ENCODE peak calls at places on chromosomes 7 and 10, in seven cellular contexts. X is epithelial cell of esophagus, R is left ventricle myocardium inferior, T is cardiac muscle cell, H is esophagus squamous epithelium, Q is fibroblast of the aortic adventitia, M is uterus. K is an unnamed sample.

GRCh38 chr7:80450621-80451308 is 61.1 kb downstream of the GNAT3 start:
- DNase-seq in X (peak), R (no peak), T (no peak), H (no peak), Q (peak), M (no peak), K (no peak)

GRCh38 chr10:35216303-35216905 is 89.8 kb downstream of the CREM start:
- DNase-seq in X (peak), R (peak), T (no peak), H (no peak), Q (no peak), M (no peak), K (no peak)

GRCh38 chr10:35412336-35412735 is 76.0 kb downstream of the CCNY start:
- DNase-seq in X (no peak), R (no peak), T (no peak), H (no peak), Q (no peak), M (no peak), K (no peak)

GRCh38 chr10:107740962-107741690 is 576.6 kb upstream of the SORCS1 start:
- DNase-seq in X (peak), R (no peak), T (no peak), H (no peak), Q (peak), M (no peak), K (no peak)

GRCh38 chr10:32983333-32983909 is 25.4 kb upstream of the ITGB1 start:
- DNase-seq in X (peak), R (no peak), T (no peak), H (no peak), Q (peak), M (no peak), K (no peak)

GRCh38 chr10:101577121-101577871 is 10.8 kb downstream of the POLL start:
- DNase-seq in X (no peak), R (no peak), T (no peak), H (no peak), Q (no peak), M (no peak), K (no peak)

GRCh38 chr10:43204943-43205671 is 61.8 kb downstream of the RASGEF1A start:
- DNase-seq in X (peak), R (no peak), T (peak), H (no peak), Q (peak), M (no peak), K (no peak)

GRCh38 chr7:55343002-55343781 is 21.9 kb upstream of the LANCL2 start:
- DNase-seq in X (no peak), R (no peak), T (no peak), H (no peak), Q (no peak), M (no peak), K (no peak)

GRCh38 chr7:31056775-31057346 is 4.8 kb downstream of the ADCYAP1R1 start:
- DNase-seq in X (peak), R (no peak), T (no peak), H (no peak), Q (no peak), M (no peak), K (no peak)

DNA sequence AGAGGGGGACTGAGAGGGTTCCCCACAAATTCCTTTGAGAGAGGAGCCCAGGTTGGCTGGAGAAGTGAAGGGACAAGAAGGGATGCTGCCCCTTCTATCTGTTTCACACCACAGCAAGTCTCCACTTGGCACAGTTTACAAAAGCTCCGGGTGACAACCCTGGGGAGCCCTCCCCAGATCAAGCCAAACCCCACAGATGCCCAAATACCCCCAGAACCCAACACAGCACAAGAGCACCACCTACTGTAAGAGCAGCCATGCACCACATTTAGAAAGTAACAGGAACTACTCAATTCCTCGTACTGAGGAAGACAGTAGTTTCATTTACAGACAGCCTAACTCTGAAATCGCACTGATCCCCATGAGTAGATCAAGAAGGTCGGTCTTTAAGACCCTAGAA is 67.8 kb upstream of the ATP6V0A4 start:
- DNase-seq in X (peak), R (no peak), T (no peak), H (no peak), Q (no peak), M (no peak), K (no peak)
- TF ChIP-seq CTCF in X (peak), R (no peak), T (peak), H (no peak), Q (peak), M (no peak), K (no peak)

GRCh38 chr10:96746503-96746902 is 26.2 kb upstream of the PIK3AP1 start:
- DNase-seq in X (no peak), R (no peak), T (no peak), H (no peak), Q (peak), M (no peak), K (no peak)

GRCh38 chr10:96740141-96740540 is 19.8 kb upstream of the PIK3AP1 start:
- DNase-seq in X (no peak), R (no peak), T (no peak), H (no peak), Q (no peak), M (no peak), K (no peak)

GRCh38 chr10:96745950-96746349 is 25.6 kb upstream of the PIK3AP1 start:
- DNase-seq in X (no peak), R (no peak), T (no peak), H (no peak), Q (no peak), M (no peak), K (no peak)

GRCh38 chr10:96743988-96744585 is 23.8 kb upstream of the PIK3AP1 start:
- DNase-seq in X (no peak), R (no peak), T (peak), H (no peak), Q (peak), M (no peak), K (no peak)

DNA sequence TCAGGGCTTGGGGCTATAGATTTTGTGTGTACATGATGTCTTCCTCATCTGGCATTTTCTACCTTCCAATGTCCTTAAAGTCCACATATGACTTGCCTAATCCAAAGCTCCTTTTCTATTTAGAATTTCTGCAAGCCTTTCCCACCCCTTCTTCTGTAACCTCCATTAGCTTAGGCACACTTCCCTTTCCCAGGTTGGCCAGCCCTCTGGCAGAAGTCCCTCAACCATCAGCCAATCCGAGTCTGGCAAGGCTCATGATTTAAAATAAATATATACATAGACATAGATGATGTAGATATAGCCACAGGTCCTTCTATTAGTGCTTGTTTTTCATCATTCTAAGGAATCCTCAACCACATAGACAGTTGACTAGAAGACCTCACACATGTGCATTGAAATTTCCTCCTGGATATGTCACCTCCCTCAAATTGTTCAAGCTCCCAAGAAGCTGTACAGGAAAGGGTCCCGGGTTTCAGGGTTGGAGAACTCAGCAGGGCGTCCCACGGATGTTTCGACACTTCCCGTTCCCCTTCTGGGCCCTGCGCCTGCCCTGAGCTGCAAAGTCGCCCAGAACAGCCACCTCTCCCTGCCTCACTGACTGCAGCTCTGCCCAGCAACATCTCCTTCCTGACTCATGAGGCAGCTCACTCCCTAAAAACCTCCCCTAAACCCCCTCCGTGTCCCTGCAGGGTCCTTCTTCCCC is 20.4 kb upstream of the PIK3AP1 start:
- DNase-seq in X (no peak), R (peak), T (no peak), H (no peak), Q (no peak), M (no peak), K (no peak)
- H3K4me3 ChIP-seq in X (no peak), R (no peak), T (no peak), H (no peak), Q (no peak), M (no peak), K (no peak)

DNA sequence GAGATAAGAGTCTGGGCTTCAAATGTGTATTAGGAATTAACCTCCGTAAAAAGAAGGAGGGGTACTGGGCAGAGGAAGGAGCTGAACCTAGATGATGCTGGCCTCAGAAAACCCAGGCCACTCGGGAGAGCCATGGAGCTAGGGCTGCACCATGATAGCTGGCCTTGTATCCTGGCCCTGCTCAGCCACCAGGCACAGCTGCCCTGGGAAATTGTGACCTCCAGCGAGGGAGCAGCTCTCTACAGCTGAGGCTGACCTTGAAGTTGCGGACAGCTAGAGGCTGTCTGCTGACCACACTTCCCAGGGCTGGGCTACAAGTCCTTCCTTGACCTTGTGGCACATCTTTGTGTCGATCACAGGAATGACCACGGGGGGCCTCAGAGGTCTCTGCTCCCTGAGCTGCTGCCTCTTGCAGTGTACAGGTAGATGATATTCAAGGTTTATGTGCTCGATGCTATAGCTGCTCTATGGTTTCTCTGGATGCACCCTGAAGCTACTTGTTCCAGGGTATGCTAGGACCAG is 38.3 kb upstream of the SLC35B4 start:
- DNase-seq in X (no peak), R (no peak), T (no peak), H (no peak), Q (no peak), M (no peak), K (no peak)
- TF ChIP-seq CTCF in X (no peak), R (no peak), T (no peak), H (no peak), Q (no peak), M (no peak), K (no peak)

GRCh38 chr7:67525588-67525987 is 529.0 kb downstream of the TYW1 start:
- DNase-seq in X (no peak), R (no peak), T (peak), H (no peak), Q (no peak), M (no peak), K (no peak)
- H3K4me3 ChIP-seq in X (no peak), R (no peak), T (no peak), H (no peak), Q (no peak), M (no peak), K (no peak)

GRCh38 chr7:155625557-155625956 is 18.9 kb upstream of the RBM33 start:
- DNase-seq in X (peak), R (no peak), T (no peak), H (no peak), Q (no peak), M (no peak), K (no peak)
- TF ChIP-seq CTCF in X (no peak), R (no peak), T (no peak), H (no peak), Q (no peak), M (no peak), K (no peak)